ENCODE peak calls at places on chromosomes 5 and 9, in eight cellular contexts. R is astrocyte of the spinal cord, C is coronary artery, H is neural crest cell, F is fibroblast of mammary gland, T is cardiac fibroblast, S is heart right ventricle, X is mesothelial cell of epicardium. U is an unnamed sample.
A peak's percentile ranks its signal among the peaks of the same experiment; 100 is the strongest.

GRCh38 chr5:35151151-35151920 is 79.0 kb downstream of the PRLR start:
- DNase-seq in R (no peak), C (no peak), H (no peak), F (peak; percentile 47), T (peak; percentile 27), S (no peak), X (no peak), U (no peak)

GRCh38 chr9:114282926-114283325 is 40.0 kb upstream of the ORM1 start:
- DNase-seq in R (peak; percentile 82), C (peak; percentile 50), H (no peak), F (peak; percentile 93), T (peak; percentile 68), S (no peak), X (no peak), U (no peak)

GRCh38 chr5:77846422-77847128 is 70.4 kb upstream of the TBCA start:
- DNase-seq in R (no peak), C (no peak), H (peak; percentile 30), F (no peak), T (no peak), S (no peak), X (no peak), U (peak; percentile 36)

GRCh38 chr5:9533096-9533495 is 12.8 kb downstream of the SEMA5A start:
- DNase-seq in R (no peak), C (no peak), H (no peak), F (no peak), T (peak; percentile 35), S (no peak), X (no peak), U (no peak)

GRCh38 chr5:1509346-1510085 is 14.2 kb downstream of the LPCAT1 start:
- DNase-seq in R (no peak), C (peak; percentile 16), H (no peak), F (no peak), T (no peak), S (peak; percentile 2), X (no peak), U (no peak)

GRCh38 chr9:17009071-17009470 is 125.8 kb upstream of the CNTLN start:
- DNase-seq in R (no peak), C (no peak), H (no peak), F (no peak), T (no peak), S (no peak), X (no peak), U (no peak)

GRCh38 chr5:104755806-104756205 is 1193.2 kb upstream of the NUDT12 start:
- DNase-seq in R (no peak), C (no peak), H (no peak), F (no peak), T (no peak), S (no peak), X (no peak), U (no peak)

GRCh38 chr5:73540192-73540591 is 25.2 kb downstream of the ANKRA2 start:
- DNase-seq in R (peak; percentile 75), C (no peak), H (no peak), F (peak; percentile 72), T (peak; percentile 78), S (no peak), X (no peak), U (no peak)

GRCh38 chr9:135793221-135794056 is 91.5 kb downstream of the KCNT1 start:
- DNase-seq in R (no peak), C (no peak), H (no peak), F (no peak), T (no peak), S (no peak), X (no peak), U (no peak)

GRCh38 chr9:71765693-71766092 is 2.6 kb downstream of the CEMIP2 start:
- DNase-seq in R (no peak), C (no peak), H (no peak), F (peak; percentile 69), T (peak; percentile 74), S (no peak), X (no peak), U (no peak)

GRCh38 chr5:41883940-41884339 is 13.7 kb upstream of the OXCT1 start:
- DNase-seq in R (no peak), C (no peak), H (no peak), F (no peak), T (peak; percentile 5), S (no peak), X (no peak), U (no peak)

GRCh38 chr9:110916361-110916760 is 121.9 kb downstream of the LPAR1 start:
- DNase-seq in R (peak; percentile 56), C (no peak), H (no peak), F (peak; percentile 83), T (peak; percentile 71), S (no peak), X (no peak), U (no peak)

GRCh38 chr5:140632366-140633080 is 452 bp downstream of the CD14 start:
- DNase-seq in R (peak; percentile 24), C (peak; percentile 82), H (no peak), F (peak; percentile 51), T (peak; percentile 43), S (peak; percentile 50), X (no peak), U (no peak)

GRCh38 chr5:19401032-19401431 is 587.0 kb downstream of the CDH18 start:
- DNase-seq in R (no peak), C (no peak), H (no peak), F (no peak), T (no peak), S (no peak), X (no peak), U (no peak)

GRCh38 chr5:61416010-61416409 is 84.0 kb downstream of the ZSWIM6 start:
- DNase-seq in R (peak; percentile 29), C (no peak), H (no peak), F (peak; percentile 11), T (no peak), S (no peak), X (no peak), U (no peak)

GRCh38 chr9:114913217-114913616 is 17.2 kb downstream of the TNFSF8 start:
- DNase-seq in R (no peak), C (no peak), H (no peak), F (no peak), T (no peak), S (no peak), X (no peak), U (no peak)

GRCh38 chr5:109898547-109899544 is 209.1 kb downstream of the MAN2A1 start:
- DNase-seq in R (no peak), C (no peak), H (no peak), F (no peak), T (no peak), S (no peak), X (no peak), U (no peak)

GRCh38 chr5:58924306-58924705 is 341.4 kb downstream of the RAB3C start:
- DNase-seq in R (peak; percentile 22), C (no peak), H (no peak), F (no peak), T (no peak), S (no peak), X (no peak), U (no peak)

GRCh38 chr9:115213777-115214428 is 95.9 kb upstream of the TNC start:
- DNase-seq in R (peak; percentile 92), C (no peak), H (no peak), F (peak; percentile 93), T (peak; percentile 89), S (no peak), X (no peak), U (no peak)

GRCh38 chr9:136554870-136555269 is 9.0 kb upstream of the NOTCH1 start:
- DNase-seq in R (no peak), C (no peak), H (no peak), F (no peak), T (no peak), S (no peak), X (no peak), U (no peak)

DNA sequence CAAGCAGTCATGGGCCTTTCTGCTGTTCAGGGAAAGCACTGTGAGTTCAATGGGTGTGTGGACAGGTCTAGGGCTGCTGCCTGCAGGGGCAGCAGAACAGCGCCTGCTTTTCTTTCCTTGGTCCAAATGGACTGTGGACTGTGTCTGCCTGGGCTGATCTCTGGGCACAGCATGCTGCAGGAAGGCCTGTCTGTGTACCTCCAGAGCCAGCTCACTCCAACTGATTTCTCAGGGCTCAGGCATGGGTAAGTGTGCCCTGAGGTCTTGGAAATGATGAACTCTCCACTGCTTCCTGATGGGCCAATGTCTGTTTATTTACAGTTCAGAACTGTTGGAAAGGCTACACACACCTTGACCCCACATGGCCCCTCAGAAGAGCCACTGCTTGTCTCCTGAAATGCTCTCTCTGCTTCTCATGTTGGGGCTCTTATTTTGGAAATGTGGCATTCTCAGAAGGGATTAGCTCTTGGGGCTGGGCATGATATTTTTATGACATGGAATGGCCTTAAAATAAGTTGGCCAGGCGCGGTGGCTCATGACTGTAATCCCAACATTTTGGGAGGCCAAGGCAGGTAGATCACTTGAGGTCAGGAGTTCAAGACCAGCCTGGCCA is 27.0 kb downstream of the SLC22A4 start:
- DNase-seq in R (no peak), C (no peak), H (no peak), F (no peak), T (no peak), S (no peak), X (no peak), U (no peak)
- TF ChIP-seq CTCF in R (no peak), C (no peak), H (no peak), F (no peak), T (no peak), S (no peak), X (no peak), U (no peak)

GRCh38 chr5:157323107-157323706 is 57.3 kb downstream of the CYFIP2 start:
- DNase-seq in R (no peak), C (no peak), H (no peak), F (no peak), T (no peak), S (no peak), X (no peak), U (peak; percentile 27)
- TF ChIP-seq CTCF in R (peak; percentile 32), C (no peak), H (no peak), F (peak; percentile 30), T (peak; percentile 21), S (no peak), X (no peak), U (peak; percentile 51)

GRCh38 chr9:33285502-33285901 is 4.8 kb upstream of the NFX1 start:
- DNase-seq in R (no peak), C (no peak), H (no peak), F (no peak), T (no peak), S (no peak), X (no peak), U (no peak)

GRCh38 chr9:33288828-33289483 is 1.4 kb upstream of the NFX1 start:
- DNase-seq in R (no peak), C (peak; percentile 77), H (no peak), F (no peak), T (no peak), S (peak; percentile 15), X (no peak), U (no peak)

GRCh38 chr9:33288235-33288634 is 2.1 kb upstream of the NFX1 start:
- DNase-seq in R (no peak), C (no peak), H (no peak), F (no peak), T (no peak), S (peak; percentile 16), X (no peak), U (no peak)

GRCh38 chr9:33289501-33289900 is 815 bp upstream of the NFX1 start:
- DNase-seq in R (peak; percentile 9), C (no peak), H (no peak), F (peak; percentile 22), T (peak; percentile 9), S (peak; percentile 13), X (no peak), U (no peak)

GRCh38 chr9:33287087-33287490 is 3.2 kb upstream of the NFX1 start:
- DNase-seq in R (peak; percentile 74), C (no peak), H (peak; percentile 37), F (peak; percentile 77), T (peak; percentile 76), S (no peak), X (no peak), U (peak; percentile 50)
- TF ChIP-seq CTCF in R (peak; percentile 78), C (peak; percentile 41), H (peak; percentile 71), F (peak; percentile 92), T (peak; percentile 76), S (peak; percentile 61), X (no peak), U (peak; percentile 54)

GRCh38 chr9:3647652-3648051 is 121.9 kb upstream of the RFX3 start:
- DNase-seq in R (no peak), C (no peak), H (no peak), F (no peak), T (no peak), S (no peak), X (no peak), U (no peak)
- TF ChIP-seq CTCF in R (no peak), C (no peak), H (no peak), F (no peak), T (no peak), S (no peak), X (no peak), U (no peak)

U was measured in endothelial cell.